ENCODE peak calls at places on chromosomes 2 and 18, in seven cellular contexts. One of them, this sample, is unnamed. For H3K4me1, the result is how much of the 10 kb centered on the place peaks cover.

GRCh38 chr2:238203973-238204683 is 633 bp upstream of the ILKAP start:
- ATAC-seq in DND-41: peak
- ATAC-seq in heart left ventricle: no peak
- ATAC-seq in left lung: peak
- ATAC-seq in pancreas: peak
- ATAC-seq in IMR-90: peak
- ATAC-seq in GM23338: peak
- ATAC-seq in this sample: peak

GRCh38 chr2:119520696-119521436 is 3.4 kb downstream of the SCTR start:
- ATAC-seq in GM23338: no peak
- ATAC-seq in IMR-90: no peak
- ATAC-seq in pancreas: no peak
- ATAC-seq in heart left ventricle: no peak
- ATAC-seq in left lung: no peak
- ATAC-seq in DND-41: no peak
- ATAC-seq in this sample: no peak

GRCh38 chr2:72989770-72990556 is 72.6 kb downstream of the EMX1 start:
- ATAC-seq in heart left ventricle: peak
- ATAC-seq in left lung: peak
- ATAC-seq in DND-41: no peak
- ATAC-seq in IMR-90: no peak
- ATAC-seq in pancreas: peak
- ATAC-seq in GM23338: peak
- ATAC-seq in this sample: no peak

GRCh38 chr18:73793386-73793785 is 354.2 kb downstream of the FBXO15 start:
- ATAC-seq in heart left ventricle: peak
- ATAC-seq in pancreas: no peak
- ATAC-seq in DND-41: no peak
- ATAC-seq in left lung: peak
- ATAC-seq in GM23338: no peak
- ATAC-seq in IMR-90: peak
- ATAC-seq in this sample: no peak

GRCh38 chr18:55593888-55594287 is 5.9 kb upstream of the TCF4 start:
- ATAC-seq in GM23338: no peak
- ATAC-seq in left lung: no peak
- ATAC-seq in DND-41: no peak
- ATAC-seq in IMR-90: no peak
- ATAC-seq in heart left ventricle: no peak
- ATAC-seq in pancreas: no peak
- ATAC-seq in this sample: no peak

GRCh38 chr18:4283746-4284291 is 171.3 kb downstream of the DLGAP1 start:
- ATAC-seq in left lung: peak
- ATAC-seq in GM23338: peak
- ATAC-seq in DND-41: no peak
- ATAC-seq in heart left ventricle: no peak
- ATAC-seq in pancreas: no peak
- ATAC-seq in IMR-90: no peak
- ATAC-seq in this sample: no peak

GRCh38 chr2:211673054-211673628 is 865.5 kb downstream of the ERBB4 start:
- ATAC-seq in heart left ventricle: no peak
- ATAC-seq in left lung: no peak
- ATAC-seq in IMR-90: no peak
- ATAC-seq in DND-41: no peak
- ATAC-seq in pancreas: no peak
- ATAC-seq in GM23338: no peak
- ATAC-seq in this sample: no peak

GRCh38 chr2:46171441-46171953 is 125.7 kb upstream of the EPAS1 start:
- ATAC-seq in GM23338: peak
- ATAC-seq in IMR-90: peak
- ATAC-seq in left lung: peak
- ATAC-seq in DND-41: no peak
- ATAC-seq in heart left ventricle: peak
- ATAC-seq in pancreas: peak
- ATAC-seq in this sample: peak

GRCh38 chr2:240446618-240447175 is 11.2 kb downstream of the GPC1 start:
- ATAC-seq in GM23338: no peak
- ATAC-seq in IMR-90: no peak
- ATAC-seq in left lung: no peak
- ATAC-seq in heart left ventricle: no peak
- ATAC-seq in DND-41: no peak
- ATAC-seq in pancreas: no peak
- ATAC-seq in this sample: no peak

GRCh38 chr2:2114745-2115245 is 216.3 kb downstream of the MYT1L start:
- ATAC-seq in IMR-90: no peak
- ATAC-seq in heart left ventricle: no peak
- ATAC-seq in pancreas: no peak
- ATAC-seq in DND-41: no peak
- ATAC-seq in left lung: no peak
- ATAC-seq in GM23338: no peak
- ATAC-seq in this sample: no peak

GRCh38 chr2:151844217-151844896 is 16.1 kb upstream of the ARL5A start:
- ATAC-seq in DND-41: no peak
- ATAC-seq in IMR-90: no peak
- ATAC-seq in GM23338: no peak
- ATAC-seq in pancreas: no peak
- ATAC-seq in left lung: no peak
- ATAC-seq in heart left ventricle: peak
- ATAC-seq in this sample: no peak

GRCh38 chr2:177489719-177490301 is 97.2 kb downstream of the AGPS start:
- ATAC-seq in left lung: peak
- ATAC-seq in DND-41: no peak
- ATAC-seq in IMR-90: peak
- ATAC-seq in pancreas: peak
- ATAC-seq in heart left ventricle: no peak
- ATAC-seq in GM23338: peak
- ATAC-seq in this sample: no peak

GRCh38 chr18:13353424-13353823 is 134.9 kb downstream of the LDLRAD4 start:
- ATAC-seq in heart left ventricle: peak
- ATAC-seq in pancreas: peak
- ATAC-seq in DND-41: peak
- ATAC-seq in left lung: peak
- ATAC-seq in GM23338: no peak
- ATAC-seq in IMR-90: no peak
- ATAC-seq in this sample: no peak

DNA sequence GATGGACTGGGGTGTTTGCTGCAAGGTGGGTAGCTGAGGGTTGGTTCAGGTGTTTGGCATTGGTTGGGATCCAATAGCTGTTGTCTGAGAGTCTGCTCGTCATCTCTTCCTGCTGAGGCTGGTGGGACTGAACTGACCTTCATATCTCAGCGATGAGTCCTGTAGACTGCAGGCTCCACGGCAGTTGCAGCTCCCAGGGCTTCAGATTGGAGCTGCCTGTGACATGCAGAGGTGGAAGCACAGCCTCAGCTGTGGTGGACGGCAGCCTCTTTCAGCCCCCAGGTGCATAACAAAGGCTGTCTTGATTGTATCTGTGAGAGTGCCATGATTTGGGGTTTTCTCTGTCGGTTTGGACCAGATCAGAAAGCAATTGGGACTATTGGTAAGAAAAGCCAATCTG is 3.9 kb upstream of the IL1R2 start:
- ATAC-seq in heart left ventricle: no peak
- ATAC-seq in left lung: no peak
- ATAC-seq in DND-41: no peak
- ATAC-seq in GM23338: peak
- ATAC-seq in pancreas: no peak
- ATAC-seq in IMR-90: no peak
- ATAC-seq in this sample: no peak
- H3K4me1 ChIP-seq in heart left ventricle: under half
- H3K4me1 ChIP-seq in left lung: under half
- H3K4me1 ChIP-seq in DND-41: under half
- H3K4me1 ChIP-seq in GM23338: under half
- H3K4me1 ChIP-seq in pancreas: under half
- H3K4me1 ChIP-seq in IMR-90: under half
- H3K4me1 ChIP-seq in this sample: under half

GRCh38 chr2:128311216-128311754 is 7.4 kb downstream of the HS6ST1 start:
- ATAC-seq in IMR-90: no peak
- ATAC-seq in GM23338: no peak
- ATAC-seq in pancreas: no peak
- ATAC-seq in left lung: no peak
- ATAC-seq in DND-41: no peak
- ATAC-seq in heart left ventricle: no peak
- ATAC-seq in this sample: no peak

GRCh38 chr2:128311755-128312341 is 6.8 kb downstream of the HS6ST1 start:
- ATAC-seq in pancreas: no peak
- ATAC-seq in GM23338: no peak
- ATAC-seq in heart left ventricle: no peak
- ATAC-seq in left lung: no peak
- ATAC-seq in DND-41: no peak
- ATAC-seq in IMR-90: no peak
- ATAC-seq in this sample: no peak

GRCh38 chr2:128314026-128314347 is 4.7 kb downstream of the HS6ST1 start:
- ATAC-seq in pancreas: no peak
- ATAC-seq in heart left ventricle: no peak
- ATAC-seq in IMR-90: no peak
- ATAC-seq in DND-41: no peak
- ATAC-seq in GM23338: no peak
- ATAC-seq in left lung: no peak
- ATAC-seq in this sample: no peak

GRCh38 chr2:128313076-128313836 is 5.4 kb downstream of the HS6ST1 start:
- ATAC-seq in IMR-90: peak
- ATAC-seq in pancreas: no peak
- ATAC-seq in GM23338: peak
- ATAC-seq in heart left ventricle: no peak
- ATAC-seq in left lung: no peak
- ATAC-seq in DND-41: no peak
- ATAC-seq in this sample: no peak

DNA sequence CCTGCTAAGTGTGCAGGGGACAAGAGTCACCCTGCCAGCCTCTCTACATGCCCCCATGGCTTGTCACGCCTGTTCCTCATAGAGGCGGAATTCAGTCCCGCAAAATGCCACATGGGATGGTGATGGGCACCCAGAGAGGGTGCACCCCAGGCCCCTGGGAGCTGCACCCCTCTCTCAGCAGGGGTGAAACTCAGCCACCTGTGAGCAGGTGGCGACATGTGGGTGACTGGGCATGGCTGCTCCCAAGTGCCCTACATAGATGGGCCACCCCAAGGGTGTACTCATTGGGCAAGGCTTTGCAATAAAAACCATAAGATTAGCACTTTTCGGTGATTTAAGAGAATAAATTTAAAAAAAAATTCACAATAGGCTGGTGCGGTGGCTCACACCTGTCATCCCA is 6.3 kb downstream of the HS6ST1 start:
- ATAC-seq in left lung: no peak
- ATAC-seq in GM23338: no peak
- ATAC-seq in heart left ventricle: no peak
- ATAC-seq in IMR-90: no peak
- ATAC-seq in pancreas: no peak
- ATAC-seq in DND-41: no peak
- ATAC-seq in this sample: no peak
- TF ChIP-seq CTCF in left lung: no peak
- TF ChIP-seq CTCF in GM23338: no peak
- TF ChIP-seq CTCF in heart left ventricle: no peak
- TF ChIP-seq CTCF in IMR-90: no peak
- TF ChIP-seq CTCF in pancreas: no peak
- TF ChIP-seq CTCF in DND-41: no peak
- TF ChIP-seq CTCF in this sample: no peak

GRCh38 chr2:239223029-239223329 is 177.8 kb downstream of the HDAC4 start:
- ATAC-seq in GM23338: no peak
- ATAC-seq in left lung: peak
- ATAC-seq in heart left ventricle: peak
- ATAC-seq in IMR-90: no peak
- ATAC-seq in DND-41: no peak
- ATAC-seq in pancreas: peak
- ATAC-seq in this sample: peak

GRCh38 chr2:239225456-239225855 is 175.4 kb downstream of the HDAC4 start:
- ATAC-seq in pancreas: no peak
- ATAC-seq in heart left ventricle: no peak
- ATAC-seq in DND-41: no peak
- ATAC-seq in GM23338: peak
- ATAC-seq in IMR-90: no peak
- ATAC-seq in left lung: no peak
- ATAC-seq in this sample: no peak

GRCh38 chr2:239224249-239224605 is 176.6 kb downstream of the HDAC4 start:
- ATAC-seq in GM23338: no peak
- ATAC-seq in DND-41: no peak
- ATAC-seq in heart left ventricle: no peak
- ATAC-seq in left lung: no peak
- ATAC-seq in pancreas: no peak
- ATAC-seq in IMR-90: no peak
- ATAC-seq in this sample: no peak

GRCh38 chr2:239222346-239223028 is 178.3 kb downstream of the HDAC4 start:
- ATAC-seq in heart left ventricle: peak
- ATAC-seq in DND-41: no peak
- ATAC-seq in left lung: peak
- ATAC-seq in pancreas: peak
- ATAC-seq in GM23338: peak
- ATAC-seq in IMR-90: no peak
- ATAC-seq in this sample: peak

DNA sequence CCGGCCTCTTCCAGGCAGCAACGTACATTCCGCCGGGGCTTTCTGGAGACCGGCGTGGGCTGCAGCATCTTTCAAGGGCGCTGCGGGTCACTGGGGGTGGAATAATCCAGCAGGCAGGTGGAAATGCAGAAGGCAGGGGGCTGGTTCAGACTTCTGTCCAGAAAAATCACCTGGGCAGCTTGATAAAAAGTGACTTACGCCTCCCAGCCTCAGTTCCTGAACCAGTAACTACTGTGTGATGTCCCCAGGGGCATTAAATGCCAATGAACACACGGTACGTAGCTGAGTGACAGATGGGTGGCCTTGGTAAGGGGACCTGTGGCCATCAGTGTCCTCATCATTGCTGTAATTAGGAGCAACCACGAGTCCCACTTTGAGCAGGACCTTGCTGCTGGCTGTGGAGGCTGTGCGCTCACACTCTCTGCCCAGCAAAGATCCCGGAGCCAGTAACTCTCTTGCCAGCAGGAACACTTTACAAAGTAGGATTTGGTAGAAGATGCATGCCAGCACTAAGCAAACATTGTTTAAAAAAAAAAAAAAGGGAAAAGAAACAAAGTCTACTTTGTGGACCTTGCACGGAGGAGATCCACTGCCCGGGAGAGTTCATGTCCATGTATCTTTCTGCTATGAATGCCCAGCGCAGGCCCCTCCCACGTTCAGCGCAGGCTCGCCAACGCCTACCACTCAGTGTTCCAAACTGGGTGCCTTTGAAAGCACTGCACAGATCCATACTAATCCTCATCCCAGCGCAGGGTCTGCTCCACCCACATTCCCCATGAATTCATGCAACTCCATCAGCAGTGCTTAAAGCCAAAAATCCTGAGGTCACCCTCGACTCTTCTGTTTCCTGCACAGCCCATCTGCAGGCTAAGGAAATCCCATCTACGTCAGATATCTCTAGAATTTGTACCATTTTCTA is 177.2 kb downstream of the HDAC4 start:
- ATAC-seq in pancreas: peak
- ATAC-seq in GM23338: no peak
- ATAC-seq in left lung: peak
- ATAC-seq in DND-41: no peak
- ATAC-seq in IMR-90: no peak
- ATAC-seq in heart left ventricle: peak
- ATAC-seq in this sample: peak
- H3K4me1 ChIP-seq in pancreas: under half
- H3K4me1 ChIP-seq in GM23338: under half
- H3K4me1 ChIP-seq in left lung: half or more
- H3K4me1 ChIP-seq in DND-41: under half
- H3K4me1 ChIP-seq in IMR-90: half or more
- H3K4me1 ChIP-seq in heart left ventricle: half or more
- H3K4me1 ChIP-seq in this sample: half or more

GRCh38 chr2:29295843-29296242 is 180.6 kb downstream of the CLIP4 start:
- ATAC-seq in left lung: peak
- ATAC-seq in heart left ventricle: no peak
- ATAC-seq in pancreas: peak
- ATAC-seq in DND-41: no peak
- ATAC-seq in IMR-90: peak
- ATAC-seq in GM23338: peak
- ATAC-seq in this sample: no peak
- TF ChIP-seq CTCF in left lung: no peak
- TF ChIP-seq CTCF in heart left ventricle: peak
- TF ChIP-seq CTCF in pancreas: no peak
- TF ChIP-seq CTCF in DND-41: peak
- TF ChIP-seq CTCF in IMR-90: peak
- TF ChIP-seq CTCF in GM23338: peak
- TF ChIP-seq CTCF in this sample: no peak

This sample was measured in gastroesophageal sphincter.